ENCODE peak calls at places on chromosomes 2 and 18, in eight cellular contexts. A, P, Z, I, J, F, R and D are unnamed samples.

GRCh38 chr2:202588647-202589581 is 45.9 kb upstream of the FAM117B start:
- DNase-seq in A (peak), P (peak), Z (peak), I (peak), J (peak), F (peak), R (peak), D (peak)

GRCh38 chr18:32469190-32469611 is 1.5 kb downstream of the GAREM1 start:
- DNase-seq in A (peak), P (peak), Z (peak), I (peak), J (peak), F (peak), R (no peak), D (peak)

GRCh38 chr2:103873719-103874359 is 980.1 kb upstream of the POU3F3 start:
- DNase-seq in A (no peak), P (no peak), Z (no peak), I (no peak), J (peak), F (no peak), R (no peak), D (no peak)

GRCh38 chr2:72130671-72131360 is 16.8 kb downstream of the CYP26B1 start:
- DNase-seq in A (peak), P (no peak), Z (no peak), I (no peak), J (no peak), F (no peak), R (no peak), D (peak)

GRCh38 chr2:199258291-199258690 is 199.4 kb downstream of the SATB2 start:
- DNase-seq in A (no peak), P (no peak), Z (no peak), I (no peak), J (no peak), F (no peak), R (no peak), D (no peak)

GRCh38 chr2:159399716-159400525 is 113.4 kb upstream of the WDSUB1 start:
- DNase-seq in A (no peak), P (no peak), Z (no peak), I (no peak), J (no peak), F (no peak), R (no peak), D (no peak)

GRCh38 chr2:12965540-12966269 is 249.0 kb downstream of the TRIB2 start:
- DNase-seq in A (no peak), P (no peak), Z (no peak), I (peak), J (no peak), F (no peak), R (no peak), D (peak)

GRCh38 chr2:181141676-181142075 is 161.3 kb downstream of the UBE2E3 start:
- DNase-seq in A (no peak), P (no peak), Z (no peak), I (no peak), J (no peak), F (no peak), R (no peak), D (no peak)

GRCh38 chr2:206438196-206438727 is 5.1 kb upstream of the ADAM23 start:
- DNase-seq in A (no peak), P (no peak), Z (no peak), I (no peak), J (no peak), F (no peak), R (no peak), D (no peak)

GRCh38 chr2:174563530-174564282 is 33.9 kb downstream of the WIPF1 start:
- DNase-seq in A (no peak), P (no peak), Z (no peak), I (no peak), J (peak), F (no peak), R (no peak), D (no peak)

GRCh38 chr18:76518543-76519155 is 23.6 kb upstream of the ZNF516 start:
- DNase-seq in A (peak), P (peak), Z (peak), I (peak), J (peak), F (no peak), R (no peak), D (no peak)

GRCh38 chr2:193869564-193869963 is 1674.8 kb upstream of the TMEFF2 start:
- DNase-seq in A (no peak), P (no peak), Z (no peak), I (no peak), J (no peak), F (no peak), R (no peak), D (no peak)

GRCh38 chr2:158662406-158662805 is 132.7 kb upstream of the DAPL1 start:
- DNase-seq in A (no peak), P (no peak), Z (no peak), I (no peak), J (no peak), F (no peak), R (no peak), D (no peak)

GRCh38 chr2:46772500-46772899 is 143.1 kb downstream of the MCFD2 start:
- DNase-seq in A (no peak), P (no peak), Z (no peak), I (no peak), J (no peak), F (no peak), R (no peak), D (no peak)

GRCh38 chr18:24402209-24402785 is 4.7 kb upstream of the OSBPL1A start:
- DNase-seq in A (no peak), P (no peak), Z (no peak), I (no peak), J (no peak), F (peak), R (no peak), D (no peak)

GRCh38 chr18:9428862-9429661 is 46.3 kb upstream of the RALBP1 start:
- DNase-seq in A (no peak), P (no peak), Z (no peak), I (no peak), J (no peak), F (no peak), R (no peak), D (no peak)

GRCh38 chr2:240589381-240589780 is 2.8 kb downstream of the CAPN10 start:
- DNase-seq in A (peak), P (no peak), Z (peak), I (no peak), J (no peak), F (no peak), R (no peak), D (no peak)

GRCh38 chr2:111632661-111633060 is 251.3 kb downstream of the ANAPC1 start:
- DNase-seq in A (no peak), P (no peak), Z (no peak), I (no peak), J (no peak), F (no peak), R (peak), D (no peak)

GRCh38 chr18:2910751-2911425 is 64.1 kb downstream of the EMILIN2 start:
- DNase-seq in A (no peak), P (no peak), Z (no peak), I (no peak), J (no peak), F (no peak), R (no peak), D (no peak)

GRCh38 chr18:61742555-61743429 is 150.0 kb downstream of the RNF152 start:
- DNase-seq in A (peak), P (no peak), Z (no peak), I (no peak), J (peak), F (no peak), R (no peak), D (no peak)

GRCh38 chr2:234203135-234203984 is 152.9 kb downstream of the SPP2 start:
- DNase-seq in A (no peak), P (no peak), Z (no peak), I (peak), J (no peak), F (no peak), R (no peak), D (peak)

GRCh38 chr2:26438526-26438925 is 36.8 kb downstream of the DRC1 start:
- DNase-seq in A (no peak), P (no peak), Z (no peak), I (no peak), J (peak), F (no peak), R (no peak), D (peak)

GRCh38 chr2:70123051-70123828 is 36.0 kb downstream of the PCBP1 start:
- DNase-seq in A (peak), P (no peak), Z (no peak), I (peak), J (peak), F (no peak), R (no peak), D (peak)

GRCh38 chr2:11339508-11340083 is 4.8 kb downstream of the ROCK2 start:
- DNase-seq in A (no peak), P (no peak), Z (no peak), I (no peak), J (no peak), F (no peak), R (no peak), D (no peak)

GRCh38 chr2:219541611-219542180 is 1.9 kb downstream of the CHPF start:
- DNase-seq in A (peak), P (peak), Z (peak), I (peak), J (peak), F (peak), R (peak), D (peak)

GRCh38 chr2:111930875-111931274 is 32.5 kb downstream of the MERTK start:
- DNase-seq in A (no peak), P (no peak), Z (no peak), I (no peak), J (no peak), F (no peak), R (no peak), D (no peak)

GRCh38 chr2:214853906-214854305 is 44.4 kb upstream of the BARD1 start:
- DNase-seq in A (no peak), P (no peak), Z (no peak), I (peak), J (no peak), F (no peak), R (no peak), D (no peak)

GRCh38 chr2:74872310-74872923 is 38.5 kb downstream of the HK2 start:
- DNase-seq in A (no peak), P (no peak), Z (no peak), I (no peak), J (no peak), F (no peak), R (no peak), D (no peak)

GRCh38 chr2:211455225-211455841 is 898.9 kb downstream of the CPS1 start:
- DNase-seq in A (no peak), P (peak), Z (no peak), I (peak), J (peak), F (no peak), R (peak), D (peak)

DNA sequence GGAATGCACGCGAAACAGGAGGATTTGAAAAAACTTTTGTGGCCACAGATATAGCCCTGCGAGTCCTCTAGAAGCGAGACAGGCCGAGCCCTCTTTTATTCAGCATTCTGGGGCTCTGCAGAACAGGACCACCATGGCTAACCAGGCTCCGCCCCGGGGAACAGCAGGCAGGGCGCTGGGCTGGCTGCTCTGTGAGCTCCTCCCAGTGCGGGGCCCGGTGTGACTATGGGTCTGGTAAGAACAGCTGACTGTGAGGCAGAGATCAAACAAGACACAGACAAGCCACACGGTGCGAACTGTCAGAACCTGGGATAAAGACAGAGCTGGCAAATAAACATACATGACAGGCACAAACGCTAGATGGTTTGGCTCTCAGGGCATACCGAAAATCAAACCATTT is 15.5 kb downstream of the PXDN start:
- DNase-seq in A (peak), P (peak), Z (peak), I (peak), J (peak), F (no peak), R (peak), D (peak)
- H3K27ac ChIP-seq in A (peak), P (no peak), Z (peak), I (peak), J (no peak), F (no peak), R (no peak), D (peak)

GRCh38 chr2:172430027-172430426 is 2.6 kb downstream of the ITGA6 start:
- DNase-seq in A (no peak), P (no peak), Z (no peak), I (no peak), J (no peak), F (no peak), R (no peak), D (no peak)

GRCh38 chr2:172430671-172431070 is 3.3 kb downstream of the ITGA6 start:
- DNase-seq in A (no peak), P (no peak), Z (no peak), I (peak), J (no peak), F (no peak), R (no peak), D (no peak)

GRCh38 chr2:172431428-172431827 is 4.0 kb downstream of the ITGA6 start:
- DNase-seq in A (no peak), P (peak), Z (peak), I (no peak), J (peak), F (no peak), R (no peak), D (no peak)

GRCh38 chr2:172433169-172433568 is 5.8 kb downstream of the ITGA6 start:
- DNase-seq in A (no peak), P (no peak), Z (no peak), I (no peak), J (no peak), F (no peak), R (no peak), D (no peak)

DNA sequence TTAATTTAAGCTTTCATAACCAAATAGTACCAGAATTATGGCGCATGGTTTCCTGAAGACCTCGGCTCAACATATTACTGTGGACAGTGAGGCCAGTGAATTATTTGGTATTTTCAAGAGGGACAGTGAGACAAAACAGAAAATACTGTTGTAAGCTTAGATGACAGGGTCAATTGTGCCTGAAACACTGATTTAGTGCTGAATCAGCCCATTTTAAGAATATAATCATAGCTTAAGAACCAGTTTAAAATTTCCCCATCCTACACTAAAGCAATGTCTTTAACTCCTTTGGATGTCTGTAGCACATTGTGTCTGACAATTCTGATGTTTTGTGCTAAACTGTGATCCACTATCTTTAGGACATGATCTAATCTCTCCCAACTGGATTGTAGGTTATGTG is 4.6 kb downstream of the ITGA6 start:
- DNase-seq in A (no peak), P (no peak), Z (no peak), I (no peak), J (no peak), F (no peak), R (no peak), D (no peak)
- H3K27ac ChIP-seq in A (no peak), P (no peak), Z (no peak), I (no peak), J (peak), F (no peak), R (no peak), D (no peak)

GRCh38 chr2:54665436-54665856 is 58.0 kb upstream of the EML6 start:
- DNase-seq in A (no peak), P (no peak), Z (no peak), I (peak), J (peak), F (peak), R (peak), D (peak)
- H3K27ac ChIP-seq in A (peak), P (peak), Z (peak), I (peak), J (peak), F (no peak), R (no peak), D (no peak)

DNA sequence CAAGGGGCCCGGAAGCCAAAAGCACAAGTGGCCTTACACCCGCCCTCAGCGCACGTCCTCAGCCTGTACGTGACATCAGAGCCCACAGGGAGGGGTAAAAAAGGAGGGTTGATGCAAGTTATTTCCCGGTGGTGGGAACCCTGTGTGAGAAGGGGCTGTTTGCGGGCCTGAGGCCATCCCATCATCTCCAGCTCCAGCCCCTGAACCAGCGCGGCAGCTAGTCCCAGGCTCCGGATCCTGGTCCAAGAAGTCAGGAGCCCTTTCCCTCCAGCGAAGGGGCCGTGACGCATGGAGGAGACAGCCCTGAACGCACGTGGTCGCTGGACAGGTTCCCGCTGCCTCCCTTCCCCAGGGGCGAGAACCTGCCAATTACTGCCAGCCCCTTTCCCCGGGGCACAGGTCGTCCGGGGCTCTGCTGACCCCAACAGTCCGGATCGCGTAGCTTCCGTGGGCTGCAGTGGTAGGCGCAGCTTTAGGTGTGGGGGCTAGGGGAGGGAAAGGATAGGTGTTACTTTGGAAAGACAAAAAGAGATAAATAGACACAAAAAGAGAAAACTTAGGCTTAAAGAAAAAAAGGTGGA is 1.3 kb upstream of the LRP2 start:
- DNase-seq in A (peak), P (peak), Z (peak), I (peak), J (peak), F (peak), R (no peak), D (peak)
- H3K27ac ChIP-seq in A (no peak), P (peak), Z (peak), I (no peak), J (peak), F (no peak), R (no peak), D (no peak)

GRCh38 chr2:20584637-20585321 is 66.1 kb downstream of the HS1BP3 start:
- DNase-seq in A (peak), P (peak), Z (no peak), I (peak), J (no peak), F (no peak), R (no peak), D (peak)
- H3K27ac ChIP-seq in A (peak), P (peak), Z (peak), I (peak), J (peak), F (no peak), R (no peak), D (peak)

GRCh38 chr2:125837108-125837507 is 818.9 kb upstream of the GYPC start:
- DNase-seq in A (no peak), P (no peak), Z (no peak), I (peak), J (no peak), F (no peak), R (no peak), D (no peak)
- H3K27ac ChIP-seq in A (no peak), P (no peak), Z (no peak), I (peak), J (no peak), F (no peak), R (no peak), D (no peak)

DNA sequence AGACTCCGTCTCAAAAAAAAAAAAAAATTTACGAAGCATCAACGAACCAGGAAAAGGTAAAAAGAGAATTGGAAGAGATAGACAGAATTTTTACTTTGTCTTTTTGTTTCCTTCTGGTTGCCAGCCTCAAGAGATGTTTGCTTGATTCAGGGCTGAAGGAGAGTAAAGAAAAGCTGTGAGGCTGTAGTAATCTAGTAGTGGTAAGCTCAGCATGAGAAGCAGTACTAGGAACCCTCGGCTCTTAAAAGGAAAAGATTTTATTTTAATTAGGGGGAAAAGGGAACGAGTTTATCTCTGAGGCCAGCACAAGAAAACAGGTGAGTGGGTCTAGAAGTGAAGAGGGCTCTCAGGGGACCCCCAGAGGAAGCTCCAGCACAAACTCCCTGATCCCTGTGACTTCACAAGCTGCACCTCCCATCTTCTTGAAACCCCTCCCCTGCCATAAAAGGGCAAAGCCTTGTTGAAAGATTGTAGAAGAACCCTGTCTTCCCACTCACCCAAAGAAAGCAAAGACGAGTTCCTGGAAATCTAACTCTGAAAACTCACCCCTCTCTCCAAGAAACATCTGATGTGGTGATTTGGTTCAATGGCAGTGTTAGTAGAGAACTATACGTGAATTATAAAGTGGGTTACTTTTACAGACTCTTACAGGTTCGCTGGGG is 8.6 kb downstream of the RBMS1 start:
- DNase-seq in A (no peak), P (no peak), Z (no peak), I (no peak), J (no peak), F (no peak), R (peak), D (no peak)
- H3K27ac ChIP-seq in A (no peak), P (no peak), Z (no peak), I (no peak), J (no peak), F (peak), R (peak), D (no peak)

DNA sequence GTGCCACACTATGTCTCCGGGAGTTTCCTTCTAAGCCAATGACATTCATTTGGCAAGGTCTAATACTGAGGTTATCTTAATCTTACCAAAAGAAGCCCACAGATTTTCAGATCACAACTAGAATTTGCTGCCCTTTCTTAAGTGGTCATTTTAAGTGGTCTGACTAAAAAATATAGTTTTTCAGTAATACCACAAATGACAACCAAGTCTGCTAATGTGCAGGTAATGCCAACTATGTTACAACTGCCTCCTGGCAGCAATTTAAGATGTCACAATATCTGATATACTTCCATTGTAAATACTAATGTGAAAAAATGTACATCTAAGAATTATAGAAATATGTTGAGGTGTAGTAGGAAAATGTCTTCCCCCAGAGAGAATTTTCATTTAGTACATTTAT is 49.3 kb downstream of the USP37 start:
- DNase-seq in A (no peak), P (no peak), Z (no peak), I (no peak), J (no peak), F (no peak), R (no peak), D (no peak)
- H3K27ac ChIP-seq in A (no peak), P (no peak), Z (no peak), I (no peak), J (no peak), F (no peak), R (no peak), D (no peak)

GRCh38 chr2:9225806-9226205 is 19.2 kb downstream of the ASAP2 start:
- DNase-seq in A (no peak), P (no peak), Z (no peak), I (no peak), J (no peak), F (no peak), R (no peak), D (no peak)
- H3K27ac ChIP-seq in A (no peak), P (no peak), Z (peak), I (no peak), J (peak), F (no peak), R (no peak), D (no peak)

GRCh38 chr2:170313636-170314348 is 135.8 kb downstream of the MYO3B start:
- DNase-seq in A (no peak), P (peak), Z (no peak), I (no peak), J (no peak), F (no peak), R (no peak), D (peak)
- H3K27ac ChIP-seq in A (no peak), P (no peak), Z (no peak), I (no peak), J (no peak), F (no peak), R (no peak), D (no peak)